ENCODE peak calls at places on chromosome 13, in four cellular contexts. J is CD4-positive, alpha-beta memory T cell; N is left ventricle myocardium superior; Q is fibroblast of lung. K is an unnamed sample.

GRCh38 chr13:55566334-55566733 is 1574.4 kb upstream of the PRR20A start:
- DNase-seq in J (no peak), N (no peak), Q (no peak), K (no peak)

GRCh38 chr13:20609145-20609544 is 42.2 kb downstream of the IFT88 start:
- DNase-seq in J (no peak), N (no peak), Q (peak), K (no peak)

GRCh38 chr13:94520001-94520400 is 40.5 kb upstream of the DCT start:
- DNase-seq in J (no peak), N (no peak), Q (no peak), K (no peak)

GRCh38 chr13:111219306-111219705 is 101.1 kb upstream of the TEX29 start:
- DNase-seq in J (no peak), N (peak), Q (peak), K (no peak)

GRCh38 chr13:26132756-26133155 is 80.9 kb upstream of the SHISA2 start:
- DNase-seq in J (no peak), N (no peak), Q (peak), K (no peak)

GRCh38 chr13:64239372-64239771 is 2823.7 kb upstream of the PCDH20 start:
- DNase-seq in J (no peak), N (no peak), Q (peak), K (no peak)

GRCh38 chr13:108834193-108834592 is 204.8 kb downstream of the MYO16 start:
- DNase-seq in J (no peak), N (no peak), Q (no peak), K (no peak)

GRCh38 chr13:31866099-31866498 is 126.8 kb downstream of the RXFP2 start:
- DNase-seq in J (no peak), N (no peak), Q (no peak), K (no peak)

GRCh38 chr13:70324519-70324918 is 216.3 kb upstream of the KLHL1 start:
- DNase-seq in J (no peak), N (no peak), Q (no peak), K (no peak)

GRCh38 chr13:21326155-21327030 is 132.7 kb downstream of the ZDHHC20 start:
- DNase-seq in J (peak), N (no peak), Q (peak), K (no peak)

GRCh38 chr13:34334984-34335661 is 517.2 kb downstream of the RFC3 start:
- DNase-seq in J (no peak), N (no peak), Q (no peak), K (no peak)

GRCh38 chr13:55298201-55298600 is 1842.5 kb upstream of the PRR20A start:
- DNase-seq in J (no peak), N (no peak), Q (no peak), K (no peak)

GRCh38 chr13:32585625-32586021 is 629 bp upstream of the PDS5B start:
- DNase-seq in J (no peak), N (no peak), Q (peak), K (no peak)

GRCh38 chr13:112734696-112735547 is 45.1 kb downstream of the ATP11A start:
- DNase-seq in J (no peak), N (no peak), Q (no peak), K (no peak)

GRCh38 chr13:107993239-107993948 is 221.9 kb downstream of the LIG4 start:
- DNase-seq in J (no peak), N (no peak), Q (peak), K (no peak)

GRCh38 chr13:84999252-84999651 is 800.0 kb downstream of the SLITRK6 start:
- DNase-seq in J (no peak), N (no peak), Q (no peak), K (no peak)

GRCh38 chr13:110478405-110479214 is 82.9 kb downstream of the RAB20 start:
- DNase-seq in J (no peak), N (no peak), Q (no peak), K (no peak)

GRCh38 chr13:23901365-23901764 is 4.1 kb upstream of the C1QTNF9B start:
- DNase-seq in J (no peak), N (no peak), Q (peak), K (no peak)

GRCh38 chr13:64774915-64775314 is 2455.2 kb downstream of the PCDH9 start:
- DNase-seq in J (no peak), N (no peak), Q (no peak), K (no peak)

GRCh38 chr13:31200636-31200970 is 828 bp downstream of the B3GLCT start:
- DNase-seq in J (no peak), N (peak), Q (peak), K (peak)

GRCh38 chr13:34028496-34029442 is 210.8 kb downstream of the RFC3 start:
- DNase-seq in J (no peak), N (no peak), Q (no peak), K (no peak)

GRCh38 chr13:112728375-112729126 is 38.7 kb downstream of the ATP11A start:
- DNase-seq in J (no peak), N (no peak), Q (no peak), K (no peak)

GRCh38 chr13:49454388-49455015 is 10.4 kb downstream of the SETDB2 start:
- DNase-seq in J (peak), N (no peak), Q (peak), K (no peak)

GRCh38 chr13:24627090-24627714 is 53.0 kb upstream of the ATP12A start:
- DNase-seq in J (no peak), N (no peak), Q (no peak), K (no peak)

GRCh38 chr13:113639661-113640262 is 18.2 kb downstream of the ATP4B start:
- DNase-seq in J (no peak), N (peak), Q (no peak), K (no peak)

GRCh38 chr13:95075506-95075905 is 225.7 kb downstream of the ABCC4 start:
- DNase-seq in J (no peak), N (no peak), Q (no peak), K (no peak)

GRCh38 chr13:46374710-46375109 is 12.3 kb downstream of the RUBCNL start:
- DNase-seq in J (no peak), N (no peak), Q (no peak), K (no peak)